ENCODE peak calls at places on chromosome 4, in four cellular contexts. W is WTC11, Q is HEK293T, E is HepG2. A is an unnamed sample.
A peak's percentile ranks its signal among the peaks of the same experiment; 100 is the strongest.

GRCh38 chr4:26065833-26066232 is 151.8 kb downstream of the SMIM20 start:
- DNase-seq in E (no peak), Q (no peak), W (no peak), A (no peak)

GRCh38 chr4:26071688-26072087 is 157.7 kb downstream of the SMIM20 start:
- DNase-seq in E (no peak), W (no peak), Q (no peak), A (no peak)

GRCh38 chr4:125780159-125780558 is 465.4 kb downstream of the FAT4 start:
- DNase-seq in E (no peak), W (no peak), Q (no peak), A (no peak)

GRCh38 chr4:155639674-155640529 is 26.7 kb upstream of the GUCY1A1 start:
- DNase-seq in E (no peak), Q (no peak), W (no peak), A (no peak)

GRCh38 chr4:95572304-95572991 is 23.7 kb upstream of the UNC5C start:
- DNase-seq in W (no peak), E (no peak), Q (peak; percentile 49), A (no peak)

GRCh38 chr4:41307633-41308032 is 50.9 kb downstream of the UCHL1 start:
- DNase-seq in Q (no peak), W (no peak), E (no peak), A (no peak)

GRCh38 chr4:24489870-24490269 is 94.5 kb downstream of the DHX15 start:
- DNase-seq in Q (no peak), E (no peak), W (no peak), A (no peak)

GRCh38 chr4:73661646-73662119 is 41.4 kb upstream of the RASSF6 start:
- DNase-seq in W (no peak), E (no peak), Q (no peak), A (peak; percentile 32)

GRCh38 chr4:139018971-139019758 is 3.6 kb downstream of the NOCT start:
- DNase-seq in Q (no peak), W (no peak), E (no peak), A (no peak)

GRCh38 chr4:7821245-7822165 is 118.2 kb downstream of the AFAP1 start:
- DNase-seq in W (no peak), Q (no peak), E (no peak), A (no peak)

GRCh38 chr4:7824218-7824617 is 115.4 kb downstream of the AFAP1 start:
- DNase-seq in E (no peak), Q (no peak), W (no peak), A (no peak)

GRCh38 chr4:7826176-7826908 is 113.3 kb downstream of the AFAP1 start:
- DNase-seq in W (no peak), Q (no peak), E (no peak), A (no peak)

GRCh38 chr4:7822858-7823257 is 116.8 kb downstream of the AFAP1 start:
- DNase-seq in E (no peak), W (no peak), Q (no peak), A (no peak)

GRCh38 chr4:7823416-7823824 is 116.2 kb downstream of the AFAP1 start:
- DNase-seq in W (no peak), E (peak; percentile 66), Q (no peak), A (no peak)
- TF ChIP-seq ELF4 in W (no peak), E (no peak), Q (no peak), A (no peak)

DNA sequence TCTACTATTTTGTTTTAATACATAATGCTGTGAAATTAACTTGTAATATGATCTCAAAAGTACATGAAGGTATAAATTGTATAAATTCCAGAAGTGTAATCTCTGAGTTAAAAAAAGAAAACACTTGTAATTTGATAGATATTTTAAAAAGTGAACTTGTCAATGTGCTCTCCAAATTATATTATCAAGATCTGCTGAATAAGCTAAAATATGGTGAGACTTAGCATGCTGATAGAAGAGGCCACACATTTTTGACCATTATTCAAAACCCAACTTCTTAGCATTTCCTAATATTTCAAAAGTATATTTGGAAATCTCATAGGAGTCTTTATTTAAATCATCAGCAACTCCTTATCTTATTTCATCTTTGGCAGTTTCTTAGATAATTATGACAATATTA is 657.1 kb upstream of the BOD1L1 start:
- DNase-seq in Q (no peak), W (no peak), E (no peak), A (no peak)
- TF ChIP-seq ELF4 in Q (no peak), W (no peak), E (no peak), A (no peak)

GRCh38 chr4:62899607-62900364 is 1509.5 kb downstream of the TECRL start:
- DNase-seq in Q (no peak), E (no peak), W (no peak), A (no peak)

GRCh38 chr4:62896721-62897120 is 1512.5 kb downstream of the TECRL start:
- DNase-seq in Q (no peak), W (no peak), E (no peak), A (no peak)

GRCh38 chr4:62901101-62901500 is 1508.1 kb downstream of the TECRL start:
- DNase-seq in W (no peak), E (peak; percentile 1), Q (no peak), A (no peak)

GRCh38 chr4:62898115-62898514 is 1511.1 kb downstream of the TECRL start:
- DNase-seq in E (no peak), W (no peak), Q (no peak), A (no peak)
- TF ChIP-seq ELF4 in E (no peak), W (no peak), Q (no peak), A (no peak)

GRCh38 chr4:16029329-16029728 is 54.5 kb downstream of the PROM1 start:
- DNase-seq in E (peak; percentile 37), W (no peak), Q (no peak), A (no peak)
- TF ChIP-seq ELF4 in E (no peak), W (no peak), Q (no peak), A (no peak)

GRCh38 chr4:31580843-31581242 is 860.7 kb downstream of the PCDH7 start:
- DNase-seq in Q (no peak), E (no peak), W (no peak), A (no peak)
- TF ChIP-seq ELF4 in Q (no peak), E (no peak), W (no peak), A (no peak)

DNA sequence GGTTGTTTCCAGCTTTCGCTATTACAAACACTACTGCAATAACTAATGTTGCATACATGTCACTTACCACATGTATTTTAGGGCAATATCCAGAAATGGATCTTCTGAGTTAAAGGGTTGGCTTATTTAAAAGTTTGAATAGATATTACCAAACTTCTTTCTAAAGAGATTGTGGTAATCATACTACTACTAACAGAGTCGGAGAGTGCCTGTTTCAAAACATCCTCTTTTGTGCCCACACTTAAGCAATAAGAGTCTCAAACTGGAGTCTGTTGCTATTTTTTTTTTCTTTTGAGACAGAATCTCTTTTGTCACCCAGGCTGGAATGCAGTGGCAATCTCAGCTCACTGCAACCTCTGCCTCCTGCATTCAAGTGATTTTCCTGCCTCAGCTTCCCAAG is 35.8 kb downstream of the FGFBP1 start:
- DNase-seq in E (no peak), W (no peak), Q (no peak), A (no peak)
- TF ChIP-seq ELF4 in E (no peak), W (no peak), Q (no peak), A (no peak)

A was measured in K562.